ENCODE peak calls at places on chromosome 1, in seven cellular contexts. S is fibroblast of villous mesenchyme; V is activated T-cell treated with anti-CD3 and anti-CD28 coated beads, Interleukin-2, amount 50 U/mL, for 72 hours; B is HTR-8/SVneo; Q is KG1; X is left colon; Y is mammary epithelial cell. W is an unnamed sample.

GRCh38 chr1:48023488-48023887 is 26.3 kb upstream of the TRABD2B start:
- DNase-seq in S (no peak), V (no peak), B (no peak), Q (no peak), X (no peak), Y (no peak), W (no peak)

GRCh38 chr1:74271503-74271902 is 36.3 kb downstream of the TNNI3K start:
- DNase-seq in S (no peak), V (no peak), B (no peak), Q (no peak), X (no peak), Y (no peak), W (no peak)

GRCh38 chr1:13901041-13901440 is 201.1 kb downstream of the PRDM2 start:
- DNase-seq in S (peak; percentile 7), V (no peak), B (no peak), Q (no peak), X (no peak), Y (no peak), W (no peak)

GRCh38 chr1:213484758-213485157 is 433.7 kb downstream of the RPS6KC1 start:
- DNase-seq in S (no peak), V (no peak), B (no peak), Q (no peak), X (no peak), Y (no peak), W (no peak)

GRCh38 chr1:36576118-36576517 is 93.4 kb upstream of the CSF3R start:
- DNase-seq in S (peak; percentile 36), V (peak; percentile 58), B (peak; percentile 68), Q (peak; percentile 12), X (no peak), Y (peak; percentile 12), W (no peak)

GRCh38 chr1:42052300-42052699 is 100.9 kb upstream of the GUCA2B start:
- DNase-seq in S (no peak), V (no peak), B (no peak), Q (no peak), X (no peak), Y (no peak), W (no peak)

GRCh38 chr1:21669033-21669286 is 197 bp downstream of the RAP1GAP start:
- DNase-seq in S (no peak), V (no peak), B (no peak), Q (no peak), X (no peak), Y (no peak), W (no peak)

GRCh38 chr1:209542585-209542984 is 40.9 kb upstream of the CAMK1G start:
- DNase-seq in S (no peak), V (no peak), B (no peak), Q (no peak), X (no peak), Y (peak; percentile 98), W (no peak)

GRCh38 chr1:25021586-25022215 is 91.6 kb upstream of the RUNX3 start:
- DNase-seq in S (no peak), V (no peak), B (no peak), Q (peak; percentile 69), X (no peak), Y (no peak), W (no peak)

GRCh38 chr1:158999301-159000069 is 10.2 kb upstream of the IFI16 start:
- DNase-seq in S (peak; percentile 92), V (no peak), B (peak; percentile 21), Q (no peak), X (peak; percentile 69), Y (peak; percentile 63), W (peak; percentile 53)

GRCh38 chr1:97364086-97364485 is 556.7 kb downstream of the DPYD start:
- DNase-seq in S (peak; percentile 19), V (no peak), B (no peak), Q (no peak), X (no peak), Y (peak; percentile 35), W (no peak)

GRCh38 chr1:224080082-224080774 is 33.7 kb upstream of the FBXO28 start:
- DNase-seq in S (peak; percentile 19), V (no peak), B (no peak), Q (no peak), X (no peak), Y (peak; percentile 48), W (no peak)

GRCh38 chr1:46344481-46344880 is 3.9 kb downstream of the NSUN4 start:
- DNase-seq in S (no peak), V (no peak), B (no peak), Q (no peak), X (no peak), Y (no peak), W (no peak)

GRCh38 chr1:2137257-2138121 is 57.1 kb downstream of the FAAP20 start:
- DNase-seq in S (no peak), V (no peak), B (no peak), Q (peak; percentile 3), X (peak; percentile 80), Y (no peak), W (no peak)

GRCh38 chr1:116984406-116985160 is 17.0 kb upstream of the CD101 start:
- DNase-seq in S (no peak), V (no peak), B (no peak), Q (no peak), X (peak; percentile 46), Y (no peak), W (no peak)

GRCh38 chr1:155064109-155064812 is 721 bp downstream of the EFNA4 start:
- DNase-seq in S (peak; percentile 17), V (peak; percentile 48), B (no peak), Q (no peak), X (no peak), Y (no peak), W (no peak)